ENCODE peak calls at places on chromosomes 16 and 17, in five cellular contexts. One of them, this sample, is unnamed.

GRCh38 chr17:50052241-50052788 is 3.6 kb upstream of the ITGA3 start:
- DNase-seq in HCT116: no peak
- DNase-seq in CD8-positive, alpha-beta T cell: no peak
- DNase-seq in H7: no peak
- DNase-seq in CD8-positive, alpha-beta memory T cell: no peak
- DNase-seq in this sample: no peak

GRCh38 chr17:76405967-76406647 is 21.7 kb downstream of the SPHK1 start:
- DNase-seq in CD8-positive, alpha-beta memory T cell: no peak
- DNase-seq in CD8-positive, alpha-beta T cell: no peak
- DNase-seq in HCT116: no peak
- DNase-seq in H7: no peak
- DNase-seq in this sample: peak

GRCh38 chr16:16127469-16128116 is 95.7 kb downstream of the ABCC6 start:
- DNase-seq in HCT116: peak
- DNase-seq in H7: peak
- DNase-seq in CD8-positive, alpha-beta T cell: peak
- DNase-seq in CD8-positive, alpha-beta memory T cell: peak
- DNase-seq in this sample: peak

GRCh38 chr16:15038689-15039088 is 17.2 kb downstream of the NTAN1 start:
- DNase-seq in HCT116: no peak
- DNase-seq in H7: no peak
- DNase-seq in CD8-positive, alpha-beta memory T cell: no peak
- DNase-seq in CD8-positive, alpha-beta T cell: no peak
- DNase-seq in this sample: no peak

GRCh38 chr17:80427366-80428282 is 12.7 kb downstream of the ENDOV start:
- DNase-seq in HCT116: no peak
- DNase-seq in CD8-positive, alpha-beta T cell: no peak
- DNase-seq in CD8-positive, alpha-beta memory T cell: no peak
- DNase-seq in H7: peak
- DNase-seq in this sample: no peak

GRCh38 chr16:51453296-51453695 is 302.2 kb upstream of the SALL1 start:
- DNase-seq in CD8-positive, alpha-beta T cell: no peak
- DNase-seq in HCT116: no peak
- DNase-seq in CD8-positive, alpha-beta memory T cell: no peak
- DNase-seq in H7: no peak
- DNase-seq in this sample: no peak

GRCh38 chr16:27222499-27223225 is 19.3 kb downstream of the KDM8 start:
- DNase-seq in H7: no peak
- DNase-seq in CD8-positive, alpha-beta memory T cell: no peak
- DNase-seq in HCT116: no peak
- DNase-seq in CD8-positive, alpha-beta T cell: no peak
- DNase-seq in this sample: peak

GRCh38 chr16:81500833-81501521 is 56.4 kb downstream of the CMIP start:
- DNase-seq in CD8-positive, alpha-beta T cell: no peak
- DNase-seq in H7: no peak
- DNase-seq in CD8-positive, alpha-beta memory T cell: no peak
- DNase-seq in HCT116: no peak
- DNase-seq in this sample: no peak

GRCh38 chr17:7280519-7281073 is 922 bp upstream of the SLC2A4 start:
- DNase-seq in HCT116: peak
- DNase-seq in CD8-positive, alpha-beta T cell: peak
- DNase-seq in CD8-positive, alpha-beta memory T cell: peak
- DNase-seq in H7: peak
- DNase-seq in this sample: peak

GRCh38 chr17:83010323-83011200 is 68.8 kb upstream of the METRNL start:
- DNase-seq in H7: peak
- DNase-seq in CD8-positive, alpha-beta T cell: no peak
- DNase-seq in HCT116: no peak
- DNase-seq in CD8-positive, alpha-beta memory T cell: no peak
- DNase-seq in this sample: no peak

GRCh38 chr16:64892843-64893242 is 229.0 kb downstream of the CDH11 start:
- DNase-seq in CD8-positive, alpha-beta T cell: no peak
- DNase-seq in HCT116: no peak
- DNase-seq in H7: no peak
- DNase-seq in CD8-positive, alpha-beta memory T cell: no peak
- DNase-seq in this sample: peak

GRCh38 chr17:10729334-10730193 is at the start of gene TMEM220:
- DNase-seq in H7: peak
- DNase-seq in CD8-positive, alpha-beta T cell: peak
- DNase-seq in CD8-positive, alpha-beta memory T cell: peak
- DNase-seq in HCT116: no peak
- DNase-seq in this sample: peak

GRCh38 chr17:8124350-8125195 is 667 bp upstream of the HES7 start:
- DNase-seq in H7: no peak
- DNase-seq in CD8-positive, alpha-beta memory T cell: no peak
- DNase-seq in CD8-positive, alpha-beta T cell: no peak
- DNase-seq in HCT116: no peak
- DNase-seq in this sample: no peak

GRCh38 chr17:68318103-68318991 is 27.1 kb downstream of the ARSG start:
- DNase-seq in CD8-positive, alpha-beta memory T cell: no peak
- DNase-seq in CD8-positive, alpha-beta T cell: no peak
- DNase-seq in HCT116: peak
- DNase-seq in H7: no peak
- DNase-seq in this sample: peak

GRCh38 chr16:13322357-13322756 is 421.0 kb downstream of the SHISA9 start:
- DNase-seq in HCT116: no peak
- DNase-seq in CD8-positive, alpha-beta T cell: no peak
- DNase-seq in H7: peak
- DNase-seq in CD8-positive, alpha-beta memory T cell: no peak
- DNase-seq in this sample: no peak

GRCh38 chr16:30524575-30525571 is 1.5 kb downstream of the ZNF768 start:
- DNase-seq in CD8-positive, alpha-beta T cell: no peak
- DNase-seq in CD8-positive, alpha-beta memory T cell: no peak
- DNase-seq in H7: no peak
- DNase-seq in HCT116: no peak
- DNase-seq in this sample: no peak

GRCh38 chr17:50269477-50270429 is 4.5 kb upstream of the TMEM92 start:
- DNase-seq in H7: peak
- DNase-seq in HCT116: peak
- DNase-seq in CD8-positive, alpha-beta memory T cell: peak
- DNase-seq in CD8-positive, alpha-beta T cell: peak
- DNase-seq in this sample: peak

GRCh38 chr16:11913425-11914079 is 2.2 kb downstream of the GSPT1 start:
- DNase-seq in CD8-positive, alpha-beta memory T cell: peak
- DNase-seq in H7: no peak
- DNase-seq in HCT116: no peak
- DNase-seq in CD8-positive, alpha-beta T cell: peak
- DNase-seq in this sample: peak

GRCh38 chr17:38449364-38449763 is 21.1 kb downstream of the ARHGAP23 start:
- DNase-seq in CD8-positive, alpha-beta T cell: no peak
- DNase-seq in H7: no peak
- DNase-seq in HCT116: no peak
- DNase-seq in CD8-positive, alpha-beta memory T cell: no peak
- DNase-seq in this sample: no peak

GRCh38 chr17:67520282-67520906 is 143.3 kb downstream of the PITPNC1 start:
- DNase-seq in H7: no peak
- DNase-seq in CD8-positive, alpha-beta T cell: no peak
- DNase-seq in HCT116: no peak
- DNase-seq in CD8-positive, alpha-beta memory T cell: no peak
- DNase-seq in this sample: peak

GRCh38 chr16:56658476-56658875 is 717 bp downstream of the MT1F start:
- DNase-seq in HCT116: no peak
- DNase-seq in H7: peak
- DNase-seq in CD8-positive, alpha-beta memory T cell: no peak
- DNase-seq in CD8-positive, alpha-beta T cell: no peak
- DNase-seq in this sample: no peak

GRCh38 chr16:27906883-27907282 is 156.6 kb downstream of the GSG1L start:
- DNase-seq in HCT116: no peak
- DNase-seq in CD8-positive, alpha-beta memory T cell: no peak
- DNase-seq in H7: peak
- DNase-seq in CD8-positive, alpha-beta T cell: no peak
- DNase-seq in this sample: no peak

GRCh38 chr16:87678618-87679017 is 76.3 kb downstream of the JPH3 start:
- DNase-seq in HCT116: no peak
- DNase-seq in CD8-positive, alpha-beta memory T cell: no peak
- DNase-seq in CD8-positive, alpha-beta T cell: no peak
- DNase-seq in H7: peak
- DNase-seq in this sample: no peak

GRCh38 chr17:35784895-35785294 is 10.5 kb downstream of the MMP28 start:
- DNase-seq in HCT116: no peak
- DNase-seq in CD8-positive, alpha-beta T cell: no peak
- DNase-seq in CD8-positive, alpha-beta memory T cell: no peak
- DNase-seq in H7: no peak
- DNase-seq in this sample: no peak

GRCh38 chr16:57997176-57997527 is 3.3 kb downstream of the ZNF319 start:
- DNase-seq in CD8-positive, alpha-beta T cell: no peak
- DNase-seq in HCT116: no peak
- DNase-seq in CD8-positive, alpha-beta memory T cell: no peak
- DNase-seq in H7: no peak
- DNase-seq in this sample: no peak

GRCh38 chr16:65672960-65673359 is 551.1 kb upstream of the CDH11 start:
- DNase-seq in CD8-positive, alpha-beta memory T cell: no peak
- DNase-seq in H7: no peak
- DNase-seq in CD8-positive, alpha-beta T cell: no peak
- DNase-seq in HCT116: no peak
- DNase-seq in this sample: peak

GRCh38 chr17:81821603-81822311 is 11.3 kb downstream of the MCRIP1 start:
- DNase-seq in HCT116: peak
- DNase-seq in H7: peak
- DNase-seq in CD8-positive, alpha-beta T cell: no peak
- DNase-seq in CD8-positive, alpha-beta memory T cell: no peak
- DNase-seq in this sample: peak

GRCh38 chr17:64148017-64148631 is 18.2 kb upstream of the ERN1 start:
- DNase-seq in HCT116: no peak
- DNase-seq in H7: peak
- DNase-seq in CD8-positive, alpha-beta T cell: no peak
- DNase-seq in CD8-positive, alpha-beta memory T cell: no peak
- DNase-seq in this sample: peak

GRCh38 chr16:83954577-83955016 is 1.6 kb downstream of the OSGIN1 start:
- DNase-seq in CD8-positive, alpha-beta T cell: no peak
- DNase-seq in H7: peak
- DNase-seq in CD8-positive, alpha-beta memory T cell: no peak
- DNase-seq in HCT116: peak
- DNase-seq in this sample: peak

GRCh38 chr16:68885321-68885720 is 42.0 kb downstream of the TANGO6 start:
- DNase-seq in CD8-positive, alpha-beta memory T cell: no peak
- DNase-seq in CD8-positive, alpha-beta T cell: no peak
- DNase-seq in H7: no peak
- DNase-seq in HCT116: no peak
- DNase-seq in this sample: no peak

GRCh38 chr17:31918701-31919128 is 17.2 kb upstream of the UTP6 start:
- DNase-seq in HCT116: no peak
- DNase-seq in H7: no peak
- DNase-seq in CD8-positive, alpha-beta memory T cell: no peak
- DNase-seq in CD8-positive, alpha-beta T cell: no peak
- DNase-seq in this sample: no peak

GRCh38 chr17:35063514-35064223 is at the start of gene RFFL:
- DNase-seq in CD8-positive, alpha-beta memory T cell: peak
- DNase-seq in HCT116: peak
- DNase-seq in CD8-positive, alpha-beta T cell: peak
- DNase-seq in H7: peak
- DNase-seq in this sample: peak

GRCh38 chr16:22763655-22764054 is 50.3 kb upstream of the HS3ST2 start:
- DNase-seq in CD8-positive, alpha-beta memory T cell: no peak
- DNase-seq in HCT116: no peak
- DNase-seq in CD8-positive, alpha-beta T cell: no peak
- DNase-seq in H7: peak
- DNase-seq in this sample: no peak

GRCh38 chr16:81946206-81946605 is 65.1 kb downstream of the SDR42E1 start:
- DNase-seq in HCT116: no peak
- DNase-seq in CD8-positive, alpha-beta T cell: no peak
- DNase-seq in CD8-positive, alpha-beta memory T cell: no peak
- DNase-seq in H7: no peak
- DNase-seq in this sample: peak

GRCh38 chr16:47638175-47638574 is 177.0 kb downstream of the PHKB start:
- DNase-seq in CD8-positive, alpha-beta memory T cell: no peak
- DNase-seq in H7: no peak
- DNase-seq in HCT116: no peak
- DNase-seq in CD8-positive, alpha-beta T cell: no peak
- DNase-seq in this sample: no peak

GRCh38 chr17:46194393-46195216 is 1.4 kb upstream of the KANSL1 start:
- DNase-seq in H7: peak
- DNase-seq in CD8-positive, alpha-beta memory T cell: peak
- DNase-seq in HCT116: peak
- DNase-seq in CD8-positive, alpha-beta T cell: peak
- DNase-seq in this sample: peak

GRCh38 chr17:28864991-28865849 is 10.4 kb downstream of the ERAL1 start:
- DNase-seq in HCT116: no peak
- DNase-seq in CD8-positive, alpha-beta memory T cell: no peak
- DNase-seq in H7: no peak
- DNase-seq in CD8-positive, alpha-beta T cell: no peak
- DNase-seq in this sample: no peak